ENCODE peak calls at places on chromosomes 2 and 18, in four cellular contexts. Z is A549, R is HepG2, A is HCT116. F is an unnamed sample.

GRCh38 chr2:23523651-23524260 is 138.8 kb downstream of the KLHL29 start:
- DNase-seq in Z (no peak), A (no peak), R (no peak), F (no peak)

GRCh38 chr2:117571590-117572349 is 242.7 kb upstream of the DDX18 start:
- DNase-seq in A (no peak), R (no peak), Z (no peak), F (no peak)

GRCh38 chr2:149059822-149060221 is 21.3 kb downstream of the LYPD6B start:
- DNase-seq in A (no peak), Z (no peak), R (no peak), F (no peak)

GRCh38 chr2:160425394-160425793 is 68.2 kb downstream of the RBMS1 start:
- DNase-seq in Z (no peak), A (no peak), R (no peak), F (no peak)

GRCh38 chr18:59456657-59457056 is 97.6 kb upstream of the LMAN1 start:
- DNase-seq in A (no peak), R (no peak), Z (no peak), F (no peak)

GRCh38 chr2:169683054-169683424 is 11.2 kb downstream of the CFAP210 start:
- DNase-seq in Z (no peak), A (no peak), R (no peak), F (no peak)

GRCh38 chr2:46066591-46066990 is 230.6 kb upstream of the EPAS1 start:
- DNase-seq in A (no peak), R (no peak), Z (no peak), F (peak)

GRCh38 chr2:45134726-45135125 is 125.5 kb upstream of the SIX2 start:
- DNase-seq in R (no peak), A (no peak), Z (no peak), F (peak)

GRCh38 chr18:499351-500229 is 911 bp downstream of the COLEC12 start:
- DNase-seq in R (peak), A (no peak), Z (no peak), F (peak)

GRCh38 chr2:37585982-37586621 is 85.3 kb downstream of the CDC42EP3 start:
- DNase-seq in R (no peak), A (peak), Z (no peak), F (peak)

GRCh38 chr18:57208056-57208455 is 61.2 kb downstream of the BOD1L2 start:
- DNase-seq in A (no peak), Z (no peak), R (peak), F (no peak)

GRCh38 chr2:101900375-101900774 is 91.4 kb upstream of the IL1R2 start:
- DNase-seq in A (no peak), Z (no peak), R (no peak), F (peak)

GRCh38 chr18:61699397-61700090 is 193.3 kb downstream of the RNF152 start:
- DNase-seq in R (no peak), A (no peak), Z (no peak), F (no peak)

GRCh38 chr2:11719230-11719977 is 27.0 kb upstream of the LPIN1 start:
- DNase-seq in Z (no peak), R (no peak), A (no peak), F (no peak)

GRCh38 chr2:219702796-219703545 is 75.5 kb downstream of the SLC4A3 start:
- DNase-seq in R (no peak), Z (no peak), A (no peak), F (no peak)

GRCh38 chr18:35345460-35345921 is 1.3 kb upstream of the ZNF24 start:
- DNase-seq in R (peak), Z (no peak), A (no peak), F (peak)

GRCh38 chr18:50287028-50287440 is 458 bp downstream of the CXXC1 start:
- DNase-seq in Z (no peak), R (no peak), A (no peak), F (no peak)

GRCh38 chr2:173881466-173881865 is 83.7 kb downstream of the SP3 start:
- DNase-seq in Z (no peak), R (no peak), A (no peak), F (peak)

GRCh38 chr18:31651369-31651768 is 33.0 kb downstream of the B4GALT6 start:
- DNase-seq in Z (no peak), R (no peak), A (no peak), F (no peak)

GRCh38 chr2:102975996-102976636 is 214.3 kb downstream of the TMEM182 start:
- DNase-seq in R (peak), A (peak), Z (peak), F (no peak)

GRCh38 chr2:218026676-218027425 is 24.1 kb upstream of the TNS1 start:
- DNase-seq in R (no peak), A (no peak), Z (no peak), F (no peak)

GRCh38 chr18:35477974-35478373 is 19.8 kb downstream of the INO80C start:
- DNase-seq in A (no peak), R (no peak), Z (no peak), F (no peak)

GRCh38 chr2:10406016-10406415 is 42.1 kb downstream of the ODC1 start:
- DNase-seq in R (no peak), A (no peak), Z (no peak), F (no peak)

GRCh38 chr2:61017003-61017555 is 441 bp upstream of the PEX13 start:
- DNase-seq in Z (peak), R (peak), A (peak), F (no peak)

GRCh38 chr2:19021100-19021476 is 337.3 kb downstream of the OSR1 start:
- DNase-seq in R (peak), A (peak), Z (peak), F (no peak)

GRCh38 chr18:33201509-33201926 is 239.0 kb downstream of the CCDC178 start:
- DNase-seq in A (no peak), R (peak), Z (no peak), F (peak)

GRCh38 chr2:74739129-74739528 is 85.1 kb downstream of the SEMA4F start:
- DNase-seq in A (no peak), R (no peak), Z (no peak), F (no peak)

GRCh38 chr2:10162586-10163497 is 40.3 kb downstream of the RRM2 start:
- DNase-seq in R (no peak), A (no peak), Z (no peak), F (peak)

GRCh38 chr2:113283704-113284284 is 5.1 kb upstream of the PAX8 start:
- DNase-seq in A (peak), R (peak), Z (peak), F (peak)

DNA sequence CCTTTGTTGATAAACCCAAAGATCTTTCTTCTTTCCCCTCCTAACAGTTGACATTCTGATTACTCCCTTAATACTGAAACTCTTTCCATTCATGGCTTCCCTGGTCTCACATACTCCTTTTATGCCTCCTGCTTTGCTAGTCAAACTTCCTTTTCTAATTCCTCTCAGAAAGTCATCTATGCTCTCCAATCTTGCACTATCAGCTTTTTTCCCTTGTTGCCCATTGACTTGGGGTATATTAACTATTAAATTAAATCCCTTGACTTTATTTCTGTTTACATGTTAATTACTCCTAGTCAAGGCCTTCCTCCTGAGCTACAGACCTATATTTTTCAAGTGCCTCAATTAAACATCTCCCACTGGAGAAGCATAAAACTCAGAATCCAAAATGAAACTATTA is 3.6 kb upstream of the COL5A2 start:
- DNase-seq in Z (no peak), A (no peak), R (no peak), F (no peak)
- TF ChIP-seq MAX in Z (no peak), A (no peak), R (no peak), F (no peak)

GRCh38 chr2:163155279-163155883 is 316.8 kb upstream of the KCNH7 start:
- DNase-seq in A (peak), Z (peak), R (peak), F (peak)
- TF ChIP-seq MAX in A (no peak), Z (no peak), R (no peak), F (no peak)

GRCh38 chr2:79906149-79906548 is 393.3 kb downstream of the CTNNA2 start:
- DNase-seq in R (no peak), A (no peak), Z (no peak), F (no peak)

GRCh38 chr2:79909521-79909920 is 395.0 kb downstream of the LRRTM1 start:
- DNase-seq in A (no peak), R (no peak), Z (no peak), F (no peak)

DNA sequence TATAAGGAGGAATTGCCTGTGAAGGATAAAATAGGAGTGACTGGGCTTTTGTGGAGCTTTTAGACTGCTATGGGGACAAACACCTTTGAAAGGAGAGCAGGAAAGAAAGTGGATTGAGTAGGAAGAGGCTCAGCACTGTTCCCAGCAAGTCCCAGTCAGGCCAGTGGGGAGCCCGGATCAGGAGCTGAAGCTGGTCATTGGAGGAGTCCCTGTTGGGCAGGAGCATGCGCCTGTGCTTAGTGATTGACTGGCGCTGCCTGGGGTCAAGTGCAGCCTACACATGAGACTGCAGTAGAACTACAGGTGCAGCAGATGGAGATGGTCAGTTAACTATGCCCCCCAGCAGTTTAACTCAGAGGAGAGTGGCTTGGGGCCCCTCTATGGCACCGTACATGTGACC is 390.8 kb downstream of the CTNNA2 start:
- DNase-seq in Z (no peak), A (no peak), R (no peak), F (no peak)
- TF ChIP-seq MAX in Z (no peak), A (no peak), R (no peak), F (no peak)

GRCh38 chr2:42999856-43000241 is 207.5 kb upstream of the HAAO start:
- DNase-seq in R (no peak), A (no peak), Z (no peak), F (no peak)
- TF ChIP-seq MAX in R (no peak), A (no peak), Z (no peak), F (no peak)

GRCh38 chr18:79413901-79414300 is 18.2 kb downstream of the NFATC1 start:
- DNase-seq in Z (no peak), R (no peak), A (no peak), F (peak)
- TF ChIP-seq MAX in Z (no peak), R (no peak), A (no peak), F (no peak)

GRCh38 chr2:183166210-183166609 is 42.0 kb downstream of the NUP35 start:
- DNase-seq in A (no peak), R (no peak), Z (no peak), F (no peak)

GRCh38 chr2:183162362-183162761 is 38.1 kb downstream of the NUP35 start:
- DNase-seq in Z (no peak), A (no peak), R (no peak), F (no peak)

GRCh38 chr2:183164111-183165015 is 40.1 kb downstream of the NUP35 start:
- DNase-seq in A (no peak), Z (no peak), R (no peak), F (no peak)
- TF ChIP-seq MAX in A (no peak), Z (no peak), R (no peak), F (no peak)

GRCh38 chr2:96267159-96267971 is 1.3 kb downstream of the CIAO1 start:
- DNase-seq in A (peak), Z (peak), R (peak), F (peak)
- TF ChIP-seq MAX in A (no peak), Z (no peak), R (peak), F (no peak)

DNA sequence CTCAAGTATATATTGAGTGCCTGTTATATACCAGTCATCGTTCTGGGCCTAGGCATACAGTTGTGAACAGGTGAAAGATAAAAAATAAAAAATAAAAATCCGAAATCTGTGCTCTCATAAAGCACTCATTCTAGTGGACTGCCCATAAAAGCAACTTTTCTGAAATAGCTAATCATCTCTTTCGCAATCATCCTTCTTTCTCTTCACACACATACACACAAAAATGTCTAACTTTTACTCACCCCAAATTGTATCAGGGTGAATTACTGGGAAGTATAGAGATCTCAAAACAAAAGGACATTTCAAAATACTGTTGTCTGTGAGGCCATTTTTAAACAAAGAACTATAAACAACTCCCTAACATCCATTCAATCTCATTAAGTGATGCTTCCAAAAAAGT is 29.6 kb upstream of the ORC2 start:
- DNase-seq in Z (no peak), A (no peak), R (no peak), F (no peak)
- TF ChIP-seq MAX in Z (no peak), A (no peak), R (no peak), F (no peak)

DNA sequence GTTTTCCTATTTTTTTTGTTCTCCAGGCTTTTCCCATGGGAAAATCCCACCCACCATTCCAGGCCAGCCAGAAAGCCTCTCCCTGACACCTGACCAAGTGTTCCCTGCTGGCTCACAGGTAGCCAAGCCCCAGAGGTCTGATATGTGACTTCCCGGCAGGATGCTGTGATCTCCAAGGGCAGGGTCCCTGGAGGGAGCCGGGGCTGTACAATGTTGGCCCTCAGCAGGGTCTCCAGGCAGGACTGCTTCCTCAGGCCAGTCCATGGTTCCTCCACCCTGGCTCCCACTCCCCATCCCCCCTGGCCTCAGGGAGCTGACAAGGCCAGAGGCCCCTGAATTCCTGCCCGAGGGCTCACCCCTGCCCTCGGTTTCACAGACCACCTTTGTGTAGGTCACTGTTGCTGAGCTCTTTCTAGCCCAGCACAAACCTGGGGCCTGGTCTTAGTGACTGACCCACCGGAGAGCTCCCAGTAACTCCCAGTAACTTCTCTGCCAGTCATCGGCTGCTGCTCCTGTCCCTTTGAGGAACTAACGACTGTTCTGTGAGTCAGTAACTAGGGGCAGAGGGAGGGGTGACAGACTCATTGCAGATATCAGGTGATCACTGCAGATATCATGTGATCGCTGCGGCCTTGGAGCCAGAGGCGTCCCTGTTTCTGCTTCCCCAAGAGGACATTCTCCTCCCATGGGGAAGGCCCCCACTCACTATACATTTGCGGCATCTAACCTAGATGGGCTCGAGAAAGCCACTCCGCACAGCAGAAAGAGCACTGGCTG is 38.7 kb downstream of the SDC1 start:
- DNase-seq in Z (peak), A (no peak), R (peak), F (no peak)
- TF ChIP-seq MAX in Z (peak), A (no peak), R (peak), F (no peak)

DNA sequence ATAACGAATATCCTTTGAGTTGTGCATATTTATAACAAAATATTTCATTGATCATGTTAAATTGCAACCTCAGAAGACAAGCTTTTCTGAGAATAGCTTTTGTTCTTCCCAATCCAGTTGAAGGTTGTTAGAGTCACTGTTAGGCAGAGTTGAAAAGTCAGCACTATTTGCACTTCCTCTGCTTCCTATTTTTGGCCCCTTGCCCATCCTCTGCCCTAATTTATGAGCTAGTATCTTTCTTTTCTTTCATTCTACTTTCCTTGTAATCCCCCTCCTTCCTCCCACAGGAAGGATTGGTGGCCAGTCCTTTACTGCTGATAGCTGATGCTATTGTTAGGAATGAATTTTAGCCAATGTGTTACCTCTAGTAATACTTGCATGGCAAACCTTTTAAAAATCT is 4.9 kb downstream of the RALB start:
- DNase-seq in A (no peak), Z (no peak), R (no peak), F (peak)
- TF ChIP-seq MAX in A (no peak), Z (no peak), R (no peak), F (no peak)

F was measured in endothelial cell of umbilical vein.